ENCODE peak calls at places on chromosomes 7 and 10, in eight cellular contexts. Q, L, D, G, N, C, J and P are unnamed samples.

GRCh38 chr10:75803816-75804576 is 372.6 kb downstream of the LRMDA start:
- DNase-seq in Q (no peak), L (no peak), D (no peak), G (no peak), N (no peak), C (no peak), J (no peak), P (no peak)

GRCh38 chr7:6286486-6286885 is 14.1 kb upstream of the CYTH3 start:
- DNase-seq in Q (no peak), L (no peak), D (no peak), G (no peak), N (no peak), C (no peak), J (no peak), P (no peak)

GRCh38 chr7:113085781-113086390 is 741 bp downstream of the GPR85 start:
- DNase-seq in Q (no peak), L (no peak), D (peak), G (peak), N (no peak), C (no peak), J (no peak), P (peak)

GRCh38 chr7:954330-955238 is at the start of gene ADAP1:
- DNase-seq in Q (peak), L (peak), D (no peak), G (peak), N (peak), C (peak), J (peak), P (peak)

GRCh38 chr10:86288695-86289576 is 77.7 kb downstream of the GRID1 start:
- DNase-seq in Q (no peak), L (no peak), D (no peak), G (no peak), N (no peak), C (no peak), J (no peak), P (no peak)

GRCh38 chr10:46524471-46525176 is 31.8 kb downstream of the GPRIN2 start:
- DNase-seq in Q (no peak), L (no peak), D (peak), G (peak), N (peak), C (no peak), J (no peak), P (no peak)

GRCh38 chr7:146654048-146654447 is 537.4 kb downstream of the CNTNAP2 start:
- DNase-seq in Q (no peak), L (no peak), D (peak), G (peak), N (no peak), C (no peak), J (no peak), P (no peak)

GRCh38 chr7:108824840-108825540 is 255.3 kb downstream of the DNAJB9 start:
- DNase-seq in Q (no peak), L (no peak), D (peak), G (no peak), N (no peak), C (no peak), J (no peak), P (peak)

GRCh38 chr7:139453673-139454321 is 29.7 kb downstream of the KLRG2 start:
- DNase-seq in Q (peak), L (no peak), D (no peak), G (no peak), N (no peak), C (no peak), J (no peak), P (no peak)